ENCODE peak calls at places on chromosome 4, in six cellular contexts. L, A, P, T, N and I are unnamed samples.
A peak's percentile ranks its signal among the peaks of the same experiment; 100 is the strongest.

GRCh38 chr4:88881227-88881569 is 175.8 kb downstream of the FAM13A start:
- DNase-seq in L (peak; percentile 33), A (no peak), P (no peak), T (no peak), N (no peak), I (no peak)

GRCh38 chr4:122873752-122874151 is 47.1 kb downstream of the FGF2 start:
- DNase-seq in L (peak; percentile 82), A (no peak), P (no peak), T (no peak), N (no peak), I (peak; percentile 65)

GRCh38 chr4:101813604-101814003 is 23.1 kb downstream of the BANK1 start:
- DNase-seq in L (no peak), A (no peak), P (no peak), T (no peak), N (no peak), I (no peak)

GRCh38 chr4:97665553-97665952 is 477.7 kb downstream of the STPG2 start:
- DNase-seq in L (no peak), A (no peak), P (no peak), T (no peak), N (no peak), I (no peak)

GRCh38 chr4:14169460-14169859 is 541.9 kb upstream of the BOD1L1 start:
- DNase-seq in L (peak; percentile 23), A (no peak), P (no peak), T (no peak), N (no peak), I (peak; percentile 52)

GRCh38 chr4:53889335-53890084 is 174.9 kb downstream of the CHIC2 start:
- DNase-seq in L (peak; percentile 46), A (no peak), P (no peak), T (no peak), N (no peak), I (peak; percentile 54)

GRCh38 chr4:22090655-22091350 is 142.2 kb upstream of the KCNIP4 start:
- DNase-seq in L (peak; percentile 33), A (no peak), P (no peak), T (no peak), N (no peak), I (peak; percentile 48)

GRCh38 chr4:140353836-140354235 is 19.6 kb upstream of the SCOC start:
- DNase-seq in L (no peak), A (no peak), P (no peak), T (no peak), N (no peak), I (no peak)

GRCh38 chr4:19982556-19982955 is 269.1 kb upstream of the SLIT2 start:
- DNase-seq in L (peak; percentile 79), A (no peak), P (no peak), T (no peak), N (no peak), I (peak; percentile 62)

GRCh38 chr4:59759082-59759825 is 1440.9 kb upstream of the ADGRL3 start:
- DNase-seq in L (no peak), A (no peak), P (no peak), T (no peak), N (peak; percentile 20), I (no peak)

GRCh38 chr4:87219648-87220093 is 747 bp downstream of the KLHL8 start:
- DNase-seq in L (peak; percentile 49), A (no peak), P (peak; percentile 19), T (no peak), N (peak; percentile 67), I (peak; percentile 76)

GRCh38 chr4:15004701-15005301 is 2.5 kb downstream of the CPEB2 start:
- DNase-seq in L (peak; percentile 86), A (no peak), P (peak; percentile 88), T (peak; percentile 46), N (peak; percentile 49), I (peak; percentile 85)

GRCh38 chr4:791201-791865 is 34.6 kb downstream of the CPLX1 start:
- DNase-seq in L (no peak), A (no peak), P (no peak), T (no peak), N (no peak), I (no peak)

GRCh38 chr4:14023036-14023435 is 395.5 kb upstream of the BOD1L1 start:
- DNase-seq in L (peak; percentile 10), A (no peak), P (no peak), T (no peak), N (no peak), I (peak; percentile 52)

GRCh38 chr4:52059372-52059771 is 8.3 kb downstream of the SPATA18 start:
- DNase-seq in L (peak; percentile 41), A (no peak), P (peak; percentile 21), T (no peak), N (no peak), I (peak; percentile 45)

GRCh38 chr4:1090036-1090435 is 23.3 kb downstream of the RNF212 start:
- DNase-seq in L (no peak), A (no peak), P (no peak), T (no peak), N (no peak), I (no peak)